ENCODE peak calls at places on chromosomes 1 and 21, in ten cellular contexts. L is NCI-H1417; A is CD8-positive, alpha-beta T cell; W is stimulated activated CD4-positive, alpha-beta T cell treated with anti-CD3 and anti-CD28 coated beads, Interleukin-4, amount 100 ng/mL, for 1 hour; J is NCI-H446; I is AG20443; E is nephron progenitor cell; G is thyroid gland; P is IMR-90; B is body of pancreas. S is an unnamed sample.

GRCh38 chr1:240178366-240178765 is 86.7 kb downstream of the FMN2 start:
- DNase-seq in E (peak; percentile 12), B (no peak), G (no peak), L (no peak), J (no peak), P (peak; percentile 27), W (no peak), I (no peak), A (no peak), S (no peak)

GRCh38 chr1:25698252-25698651 is 81.7 kb downstream of the MAN1C1 start:
- DNase-seq in E (no peak), P (no peak), L (no peak), I (no peak), A (no peak), G (no peak), W (peak; percentile 35), J (no peak), B (no peak), S (no peak)

GRCh38 chr1:170853867-170854266 is 81.5 kb upstream of the MROH9 start:
- DNase-seq in I (no peak), L (no peak), A (no peak), J (no peak), P (no peak), E (no peak), B (no peak), G (no peak), W (no peak), S (no peak)

GRCh38 chr1:55425310-55425930 is 210.3 kb upstream of the USP24 start:
- DNase-seq in J (no peak), B (no peak), L (no peak), P (no peak), E (no peak), G (no peak), I (no peak), A (no peak), W (no peak), S (no peak)

GRCh38 chr1:239844833-239845232 is 246.8 kb upstream of the FMN2 start:
- DNase-seq in G (no peak), L (no peak), W (no peak), P (no peak), J (no peak), I (no peak), B (no peak), E (no peak), A (no peak), S (peak; percentile 62)

GRCh38 chr1:241115784-241116183 is 241.2 kb downstream of the RGS7 start:
- DNase-seq in I (no peak), E (no peak), J (no peak), A (no peak), P (no peak), W (no peak), B (no peak), L (no peak), G (no peak), S (no peak)

GRCh38 chr1:178189814-178190213 is 95.9 kb downstream of the RASAL2 start:
- DNase-seq in P (peak; percentile 11), A (no peak), W (no peak), B (peak; percentile 6), E (peak; percentile 27), G (peak; percentile 6), J (peak; percentile 54), I (peak; percentile 8), L (peak; percentile 35), S (peak; percentile 38)

GRCh38 chr1:197998110-197998509 is 80.9 kb downstream of the LHX9 start:
- DNase-seq in W (no peak), P (no peak), I (no peak), A (no peak), G (no peak), E (no peak), J (no peak), L (no peak), B (no peak), S (no peak)

GRCh38 chr1:197761654-197762053 is 13.6 kb downstream of the DENND1B start:
- DNase-seq in B (no peak), P (no peak), I (no peak), G (no peak), E (no peak), L (no peak), A (no peak), J (no peak), W (no peak), S (no peak)

GRCh38 chr1:3320246-3321152 is 134.0 kb upstream of the ARHGEF16 start:
- DNase-seq in E (no peak), B (peak; percentile 73), G (peak; percentile 41), A (no peak), W (no peak), L (peak; percentile 3), I (no peak), P (peak; percentile 25), J (no peak), S (no peak)

GRCh38 chr1:57094749-57095148 is 128.9 kb upstream of the C8B start:
- DNase-seq in B (no peak), E (no peak), P (no peak), L (no peak), I (no peak), J (no peak), W (no peak), G (no peak), A (no peak), S (no peak)

GRCh38 chr1:209490013-209490412 is 93.5 kb upstream of the CAMK1G start:
- DNase-seq in E (no peak), J (peak; percentile 76), P (peak; percentile 25), L (peak; percentile 3), B (no peak), W (no peak), A (no peak), I (peak; percentile 30), G (no peak), S (peak; percentile 4)

GRCh38 chr21:39124852-39125251 is 58.4 kb downstream of the PSMG1 start:
- DNase-seq in W (no peak), J (no peak), A (no peak), I (no peak), E (no peak), G (no peak), B (no peak), L (no peak), P (no peak), S (no peak)

GRCh38 chr1:203152158-203153034 is 23.2 kb downstream of the MYBPH start:
- DNase-seq in L (peak; percentile 58), J (peak; percentile 48), I (no peak), W (no peak), E (peak; percentile 42), G (peak; percentile 53), P (peak; percentile 49), B (no peak), A (no peak), S (no peak)

GRCh38 chr1:114075546-114076249 is 78.0 kb downstream of the SYT6 start:
- DNase-seq in E (no peak), B (no peak), I (no peak), W (no peak), A (no peak), L (no peak), G (no peak), J (no peak), P (no peak), S (no peak)

GRCh38 chr1:24452922-24453481 is 37.4 kb downstream of the NIPAL3 start:
- DNase-seq in W (no peak), L (no peak), B (no peak), P (peak; percentile 7), A (no peak), I (no peak), E (no peak), G (no peak), J (no peak), S (no peak)

GRCh38 chr1:211695135-211695816 is 19.9 kb upstream of the NEK2 start:
- DNase-seq in W (no peak), L (no peak), G (no peak), J (no peak), B (no peak), E (no peak), A (no peak), P (no peak), I (no peak), S (peak; percentile 71)

GRCh38 chr1:117630423-117630998 is 24.7 kb downstream of the TENT5C start:
- DNase-seq in G (no peak), A (peak; percentile 38), I (no peak), P (no peak), J (no peak), L (no peak), E (no peak), W (no peak), B (peak; percentile 97), S (no peak)

GRCh38 chr1:10969267-10969970 is 43.0 kb upstream of the TARDBP start:
- DNase-seq in J (no peak), A (no peak), P (no peak), E (no peak), W (no peak), L (peak; percentile 95), I (no peak), B (no peak), G (no peak), S (no peak)

GRCh38 chr1:213931804-213932203 is 56.0 kb upstream of the PROX1 start:
- DNase-seq in L (no peak), B (no peak), W (no peak), I (no peak), G (peak; percentile 40), P (no peak), J (peak; percentile 53), E (no peak), A (no peak), S (peak; percentile 8)

GRCh38 chr21:31198575-31198974 is 145.5 kb downstream of the TIAM1 start:
- DNase-seq in I (peak; percentile 54), L (peak; percentile 65), B (no peak), J (peak; percentile 73), P (peak; percentile 62), W (no peak), E (no peak), G (no peak), A (no peak), S (peak; percentile 45)

S was measured in SK-N-DZ.